ENCODE peak calls at places on chromosomes 5 and 9, in four cellular contexts. M, J, G and W are unnamed samples.

GRCh38 chr5:101678494-101679193 is 617.4 kb downstream of the SLCO4C1 start:
- DNase-seq in M (peak), J (peak), G (no peak), W (peak)

GRCh38 chr9:23850242-23851023 is 24.4 kb upstream of the ELAVL2 start:
- DNase-seq in M (peak), J (peak), G (no peak), W (no peak)

GRCh38 chr5:177049285-177049684 is 26.8 kb downstream of the ZNF346 start:
- DNase-seq in M (no peak), J (no peak), G (no peak), W (no peak)

GRCh38 chr9:84317563-84317962 is 23.0 kb downstream of the SLC28A3 start:
- DNase-seq in M (no peak), J (no peak), G (no peak), W (no peak)

GRCh38 chr5:43233946-43234345 is 41.9 kb downstream of the NIM1K start:
- DNase-seq in M (no peak), J (no peak), G (no peak), W (no peak)

GRCh38 chr9:131747352-131747751 is 7.5 kb upstream of the RAPGEF1 start:
- DNase-seq in M (peak), J (peak), G (no peak), W (peak)

GRCh38 chr9:120080781-120081180 is 499.2 kb downstream of the CDK5RAP2 start:
- DNase-seq in M (peak), J (no peak), G (peak), W (no peak)

GRCh38 chr5:44389410-44389879 is at the start of gene FGF10:
- DNase-seq in M (no peak), J (peak), G (no peak), W (no peak)

GRCh38 chr9:129312251-129312650 is 134.2 kb upstream of the IER5L start:
- DNase-seq in M (no peak), J (no peak), G (no peak), W (no peak)

GRCh38 chr9:38423939-38424843 is at the start of gene IGFBPL1:
- DNase-seq in M (peak), J (peak), G (peak), W (no peak)

GRCh38 chr9:111034573-111035539 is 3.4 kb downstream of the LPAR1 start:
- DNase-seq in M (no peak), J (no peak), G (no peak), W (no peak)

GRCh38 chr5:57335092-57335491 is 147.5 kb downstream of the ACTBL2 start:
- DNase-seq in M (no peak), J (peak), G (no peak), W (peak)

GRCh38 chr9:35604578-35605335 is at the start of gene TESK1:
- DNase-seq in M (peak), J (peak), G (peak), W (peak)